ENCODE peak calls at places on chromosome 11, in four cellular contexts. B, A, R and W are unnamed samples.

GRCh38 chr11:19614370-19614936 is 98.2 kb upstream of the NAV2 start:
- DNase-seq in B (no peak), A (no peak), R (no peak), W (no peak)

GRCh38 chr11:57792060-57792541 is 30.5 kb downstream of the CTNND1 start:
- DNase-seq in B (no peak), A (peak), R (no peak), W (no peak)

GRCh38 chr11:7673724-7674434 is 579 bp upstream of the CYB5R2 start:
- DNase-seq in B (peak), A (no peak), R (no peak), W (peak)

GRCh38 chr11:61699737-61700160 is 19.6 kb downstream of the DAGLA start:
- DNase-seq in B (no peak), A (no peak), R (no peak), W (no peak)

GRCh38 chr11:130434521-130435223 is 6.3 kb upstream of the ADAMTS8 start:
- DNase-seq in B (peak), A (peak), R (peak), W (peak)

GRCh38 chr11:23540101-23540561 is 679.9 kb upstream of the CCDC179 start:
- DNase-seq in B (peak), A (peak), R (peak), W (peak)

GRCh38 chr11:91921974-91922373 is 302.6 kb upstream of the FAT3 start:
- DNase-seq in B (no peak), A (no peak), R (no peak), W (no peak)

GRCh38 chr11:36578458-36578857 is 10.7 kb downstream of the RAG1 start:
- DNase-seq in B (no peak), A (no peak), R (no peak), W (no peak)

GRCh38 chr11:17588166-17588565 is 41.1 kb downstream of the OTOG start:
- DNase-seq in B (no peak), A (no peak), R (no peak), W (peak)

GRCh38 chr11:77672276-77672675 is 34.7 kb upstream of the CLNS1A start:
- DNase-seq in B (no peak), A (no peak), R (no peak), W (no peak)

GRCh38 chr11:101429708-101430107 is 154.1 kb downstream of the TRPC6 start:
- DNase-seq in B (no peak), A (no peak), R (peak), W (no peak)

GRCh38 chr11:130534525-130534924 is 86.1 kb downstream of the ADAMTS15 start:
- DNase-seq in B (no peak), A (no peak), R (no peak), W (no peak)

GRCh38 chr11:72378704-72379383 is 55.5 kb downstream of the CLPB start:
- DNase-seq in B (no peak), A (no peak), R (no peak), W (no peak)

GRCh38 chr11:71212871-71213559 is 39.4 kb downstream of the SHANK2 start:
- DNase-seq in B (no peak), A (no peak), R (no peak), W (no peak)

GRCh38 chr11:14443642-14444041 is 56.0 kb downstream of the COPB1 start:
- DNase-seq in B (no peak), A (no peak), R (peak), W (no peak)

GRCh38 chr11:61141601-61142028 is 19.6 kb downstream of the VPS37C start:
- DNase-seq in B (peak), A (no peak), R (no peak), W (no peak)

GRCh38 chr11:48116843-48117242 is 99.8 kb upstream of the OR4B1 start:
- DNase-seq in B (peak), A (no peak), R (peak), W (peak)

GRCh38 chr11:78460468-78460867 is 42.8 kb upstream of the GAB2 start:
- DNase-seq in B (no peak), A (no peak), R (no peak), W (no peak)

GRCh38 chr11:75891947-75892739 is 77.1 kb downstream of the UVRAG start:
- DNase-seq in B (no peak), A (no peak), R (no peak), W (no peak)

GRCh38 chr11:46673713-46674462 is 26.5 kb downstream of the ARHGAP1 start:
- DNase-seq in B (no peak), A (no peak), R (no peak), W (no peak)

GRCh38 chr11:115264278-115264677 is 239.9 kb downstream of the CADM1 start:
- DNase-seq in B (no peak), A (no peak), R (no peak), W (no peak)

GRCh38 chr11:130197386-130198035 is 37.9 kb downstream of the ST14 start:
- DNase-seq in B (no peak), A (no peak), R (no peak), W (no peak)

GRCh38 chr11:104727095-104727494 is 171.2 kb downstream of the CASP12 start:
- DNase-seq in B (no peak), A (no peak), R (no peak), W (no peak)
- TF ChIP-seq ETV6 in B (no peak), A (no peak), R (no peak), W (no peak)

GRCh38 chr11:64878223-64878493 is 263 bp downstream of the EHD1 start:
- DNase-seq in B (no peak), A (no peak), R (no peak), W (no peak)

GRCh38 chr11:64876226-64876750 is 2.1 kb downstream of the EHD1 start:
- DNase-seq in B (no peak), A (no peak), R (no peak), W (no peak)

GRCh38 chr11:64877390-64878222 is 815 bp downstream of the EHD1 start:
- DNase-seq in B (peak), A (no peak), R (no peak), W (no peak)

GRCh38 chr11:64875369-64876225 is 2.8 kb downstream of the EHD1 start:
- DNase-seq in B (no peak), A (no peak), R (no peak), W (no peak)

GRCh38 chr11:64876835-64877341 is 1.5 kb downstream of the EHD1 start:
- DNase-seq in B (no peak), A (no peak), R (peak), W (no peak)
- TF ChIP-seq TCF7 in B (no peak), A (no peak), R (no peak), W (no peak)

GRCh38 chr11:40797981-40798380 is 661.5 kb downstream of the LRRC4C start:
- DNase-seq in B (no peak), A (no peak), R (no peak), W (no peak)
- TF ChIP-seq NR2C2 in B (no peak), A (no peak), R (no peak), W (no peak)

DNA sequence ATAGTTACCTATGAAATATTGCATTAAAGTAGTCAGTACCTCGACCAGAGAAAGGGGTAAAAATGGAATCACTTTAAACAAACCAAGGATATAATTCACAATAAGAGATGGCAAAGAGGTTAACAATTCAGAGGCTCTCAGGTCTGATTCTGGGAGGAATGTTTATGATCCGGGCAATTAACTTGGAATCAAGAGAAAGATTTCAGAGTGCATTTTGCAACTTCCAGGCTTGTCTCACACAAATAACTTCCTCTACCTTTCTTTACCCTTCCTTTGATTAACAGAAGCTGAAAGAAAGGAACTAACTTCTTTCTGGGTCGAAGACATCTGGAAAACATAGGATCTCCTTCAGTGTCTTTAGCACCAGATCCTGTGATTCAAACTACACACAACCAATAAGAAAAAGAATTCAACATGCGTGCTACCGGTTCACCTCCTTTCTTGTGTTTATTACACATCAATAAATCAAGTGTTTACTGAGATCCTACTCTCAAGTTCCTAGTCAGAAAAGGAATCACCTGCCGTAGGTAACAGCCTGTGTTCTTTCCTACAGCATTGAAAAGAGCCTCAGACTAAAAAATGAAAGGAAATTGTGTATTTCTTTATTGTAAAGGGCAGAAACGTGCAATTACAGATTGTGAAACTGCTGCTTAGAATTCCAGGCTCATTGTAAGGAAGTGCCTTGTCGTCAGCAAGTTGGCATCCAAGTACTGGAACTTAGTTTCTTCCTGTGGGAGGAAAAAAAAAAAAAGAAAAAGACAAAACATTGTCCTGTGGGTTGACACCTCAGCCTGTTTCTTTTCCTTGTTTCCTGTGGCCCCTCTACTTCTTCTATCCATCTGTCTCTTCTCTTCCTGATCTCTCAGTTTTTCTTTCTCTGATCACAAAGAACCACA is 29.5 kb downstream of the CARD18 start:
- DNase-seq in B (no peak), A (no peak), R (no peak), W (no peak)
- TF ChIP-seq ETV6 in B (no peak), A (no peak), R (no peak), W (no peak)

GRCh38 chr11:119357069-119357468 is 10.6 kb upstream of the MFRP start:
- DNase-seq in B (peak), A (no peak), R (no peak), W (no peak)
- TF ChIP-seq TCF7 in B (no peak), A (no peak), R (no peak), W (no peak)

DNA sequence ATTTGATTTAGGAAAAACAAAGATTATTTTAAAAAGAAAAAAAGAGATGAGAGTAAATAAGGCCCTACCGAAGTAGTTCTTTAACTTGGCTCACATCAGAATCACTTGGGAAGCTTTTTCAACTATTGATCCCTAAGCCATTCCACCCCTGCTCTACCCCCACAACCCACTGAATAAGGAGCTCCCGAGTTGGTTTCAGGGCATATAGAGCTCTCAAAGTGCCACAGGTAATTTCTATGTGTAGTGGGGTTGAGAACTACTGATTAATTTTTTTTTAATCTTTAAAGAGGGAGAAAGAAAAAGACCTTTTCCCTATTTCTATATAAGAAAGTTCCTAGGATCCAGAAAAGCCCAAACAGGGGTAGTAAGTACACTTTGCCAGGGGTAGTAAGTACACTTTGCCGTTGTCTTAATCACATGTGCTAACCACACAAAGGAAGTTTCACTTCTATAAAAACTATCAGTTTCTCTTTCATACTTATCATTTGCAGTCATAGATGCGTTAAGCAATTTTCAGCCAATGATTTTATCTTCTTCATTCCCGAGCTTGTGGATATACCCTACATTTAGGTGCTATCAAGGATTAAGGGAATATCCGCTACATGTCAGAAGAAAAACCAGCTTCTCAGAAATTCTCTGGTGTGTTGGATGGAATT is 108.4 kb upstream of the ZC3H12C start:
- DNase-seq in B (no peak), A (peak), R (no peak), W (no peak)
- TF ChIP-seq NR2C2 in B (no peak), A (no peak), R (no peak), W (no peak)

GRCh38 chr11:34308821-34309585 is 48.8 kb downstream of the ABTB2 start:
- DNase-seq in B (no peak), A (no peak), R (peak), W (no peak)
- TF ChIP-seq ETV6 in B (no peak), A (no peak), R (no peak), W (no peak)

GRCh38 chr11:126173257-126173656 is 38.2 kb downstream of the RPUSD4 start:
- DNase-seq in B (no peak), A (no peak), R (no peak), W (no peak)

GRCh38 chr11:126169291-126169690 is 42.2 kb downstream of the RPUSD4 start:
- DNase-seq in B (no peak), A (no peak), R (no peak), W (no peak)

GRCh38 chr11:126175261-126175885 is 36.1 kb downstream of the RPUSD4 start:
- DNase-seq in B (no peak), A (no peak), R (no peak), W (no peak)

GRCh38 chr11:126174816-126175215 is 36.6 kb downstream of the RPUSD4 start:
- DNase-seq in B (no peak), A (no peak), R (no peak), W (no peak)

DNA sequence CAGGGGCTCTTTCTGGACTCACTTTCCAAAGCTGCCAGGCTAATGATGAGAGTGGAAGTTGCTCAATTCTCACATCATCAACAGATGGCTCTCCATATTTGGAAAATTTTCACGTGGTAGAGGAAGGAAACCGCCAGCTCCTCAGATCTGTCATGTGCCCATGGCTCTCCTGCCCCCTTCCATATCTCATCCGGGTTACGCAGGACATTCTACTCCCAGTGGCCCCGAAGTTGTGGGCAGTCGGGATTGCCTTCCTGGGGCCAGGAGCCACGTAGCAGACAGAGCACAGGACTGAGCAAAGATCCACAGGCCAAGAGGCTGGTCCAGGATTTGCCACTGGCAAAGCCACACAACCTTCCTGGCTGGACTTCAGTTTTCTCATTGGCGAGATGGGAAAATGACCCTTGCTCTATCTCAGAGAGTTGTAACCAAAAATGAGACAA is 38.8 kb downstream of the RPUSD4 start:
- DNase-seq in B (no peak), A (no peak), R (no peak), W (no peak)
- TF ChIP-seq TCF7 in B (no peak), A (no peak), R (no peak), W (no peak)

GRCh38 chr11:74069146-74070046 is 60.5 kb upstream of the UCP3 start:
- DNase-seq in B (no peak), A (no peak), R (no peak), W (no peak)
- TF ChIP-seq NR2C2 in B (no peak), A (no peak), R (no peak), W (no peak)